ENCODE peak calls at places on chromosomes 11 and 22, in four cellular contexts. I is WTC11, N is H1, G is K562. U is an unnamed sample.

GRCh38 chr22:36220457-36220921 is 18.8 kb downstream of the APOL2 start:
- DNase-seq in G (no peak), I (no peak), N (no peak), U (no peak)

GRCh38 chr22:44005524-44005923 is 18.6 kb upstream of the PARVB start:
- DNase-seq in G (peak; percentile 21), I (no peak), N (no peak), U (no peak)

GRCh38 chr11:72069787-72070251 is 10.5 kb downstream of the NUMA1 start:
- DNase-seq in I (no peak), N (no peak), G (peak; percentile 25), U (peak; percentile 33)

GRCh38 chr22:20725987-20726558 is 47.8 kb upstream of the SERPIND1 start:
- DNase-seq in G (no peak), N (no peak), I (no peak), U (no peak)

GRCh38 chr11:119193626-119194025 is 8.4 kb downstream of the NHERF4 start:
- DNase-seq in I (no peak), G (no peak), N (no peak), U (no peak)

GRCh38 chr11:587978-588380 is 11.7 kb downstream of the PHRF1 start:
- DNase-seq in N (no peak), I (no peak), G (peak; percentile 76), U (peak; percentile 96)

GRCh38 chr11:108752297-108752751 is 87.5 kb downstream of the DDX10 start:
- DNase-seq in N (no peak), G (no peak), I (no peak), U (no peak)

GRCh38 chr11:22536036-22536435 is 89.6 kb downstream of the FANCF start:
- DNase-seq in N (no peak), I (no peak), G (no peak), U (no peak)

GRCh38 chr11:75214411-75214821 is 26.2 kb upstream of the TPBGL start:
- DNase-seq in G (peak; percentile 88), N (peak; percentile 94), I (peak; percentile 97), U (peak; percentile 82)

GRCh38 chr11:13339196-13340153 is 61.9 kb downstream of the BMAL1 start:
- DNase-seq in N (no peak), I (no peak), G (peak; percentile 26), U (no peak)

GRCh38 chr22:37922177-37922576 is 16.1 kb downstream of the MICALL1 start:
- DNase-seq in N (no peak), I (no peak), G (no peak), U (no peak)

GRCh38 chr11:70532728-70533127 is 134.4 kb downstream of the CTTN start:
- DNase-seq in G (no peak), N (no peak), I (no peak), U (no peak)

GRCh38 chr11:59705281-59705680 is 8.4 kb downstream of the OR10V1 start:
- DNase-seq in G (no peak), I (no peak), N (no peak), U (no peak)

GRCh38 chr22:44191036-44191454 is 10.3 kb downstream of the PARVG start:
- DNase-seq in N (no peak), I (no peak), G (no peak), U (no peak)

GRCh38 chr11:332651-333480 is 12.2 kb upstream of the IFITM3 start:
- DNase-seq in N (no peak), G (no peak), I (no peak), U (no peak)

GRCh38 chr11:120817131-120817530 is 206.8 kb upstream of the TBCEL start:
- DNase-seq in G (no peak), N (no peak), I (no peak), U (no peak)

GRCh38 chr11:11988099-11988651 is 20.3 kb downstream of the DKK3 start:
- DNase-seq in G (no peak), N (no peak), I (no peak), U (no peak)

GRCh38 chr22:45602004-45602733 is 69.5 kb upstream of the ATXN10 start:
- DNase-seq in N (no peak), G (no peak), I (no peak), U (no peak)

GRCh38 chr11:7578276-7578955 is 64.6 kb downstream of the PPFIBP2 start:
- DNase-seq in G (no peak), N (no peak), I (no peak), U (no peak)

GRCh38 chr11:12581923-12582322 is 92.3 kb upstream of the TEAD1 start:
- DNase-seq in N (no peak), I (no peak), G (peak; percentile 41), U (no peak)

GRCh38 chr22:25545677-25546076 is 18.8 kb upstream of the GRK3 start:
- DNase-seq in G (no peak), I (no peak), N (no peak), U (no peak)

GRCh38 chr22:46614070-46614931 is 5.9 kb upstream of the GRAMD4 start:
- DNase-seq in N (no peak), G (no peak), I (no peak), U (no peak)

GRCh38 chr11:69450064-69450856 is 31.2 kb upstream of the LINC01488 start:
- DNase-seq in I (no peak), G (no peak), N (no peak), U (no peak)

GRCh38 chr11:133945087-133945974 is 11.4 kb downstream of the IGSF9B start:
- DNase-seq in N (no peak), I (no peak), G (no peak), U (no peak)

GRCh38 chr22:42601879-42602465 is 12.7 kb downstream of the POLDIP3 start:
- DNase-seq in N (no peak), I (no peak), G (no peak), U (peak; percentile 73)

GRCh38 chr22:37365950-37366349 is 61.3 kb downstream of the ELFN2 start:
- DNase-seq in N (no peak), I (no peak), G (no peak), U (no peak)

GRCh38 chr11:126790550-126790981 is 210.0 kb downstream of the KIRREL3 start:
- DNase-seq in I (peak; percentile 34), N (no peak), G (no peak), U (no peak)

GRCh38 chr11:68749501-68750196 is 1.7 kb downstream of the TESMIN start:
- DNase-seq in G (no peak), I (peak; percentile 36), N (no peak), U (no peak)

DNA sequence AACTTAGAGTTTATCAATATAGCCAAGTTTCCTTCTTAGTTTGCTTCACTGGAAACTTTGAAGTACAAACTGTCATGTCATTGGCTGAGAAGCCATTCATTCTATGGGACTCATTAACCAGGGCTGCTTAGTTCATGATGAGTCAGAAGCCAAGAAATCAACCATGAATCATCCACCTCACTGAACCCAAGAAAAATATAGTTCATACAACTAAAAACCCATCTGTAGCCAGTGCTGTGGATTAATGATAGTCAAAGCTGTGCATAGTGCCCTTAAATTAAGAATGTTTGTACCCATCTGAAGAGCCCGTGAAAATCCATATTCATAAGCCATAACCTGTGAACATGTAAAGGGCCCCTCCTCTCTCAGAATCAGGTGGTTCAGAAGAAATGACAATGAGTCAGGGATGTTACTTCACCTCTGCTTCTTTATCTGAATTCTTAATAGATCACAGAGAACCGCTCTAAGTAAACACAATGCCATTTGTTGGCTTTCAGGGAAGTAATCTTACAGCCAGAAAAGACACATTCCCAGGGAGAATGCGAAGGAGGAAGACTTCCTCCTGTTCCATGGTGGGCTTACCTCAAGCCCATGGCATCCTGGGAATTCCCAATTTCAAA is 25.4 kb downstream of the MMP20 start:
- DNase-seq in I (no peak), G (peak; percentile 5), N (no peak), U (peak; percentile 89)
- TF ChIP-seq JUN in I (no peak), G (no peak), N (no peak), U (no peak)

GRCh38 chr11:80330302-80330701 is 889.5 kb upstream of the TENM4 start:
- DNase-seq in G (no peak), N (no peak), I (no peak), U (no peak)

GRCh38 chr11:80331694-80332093 is 890.9 kb upstream of the TENM4 start:
- DNase-seq in N (no peak), I (no peak), G (no peak), U (no peak)

DNA sequence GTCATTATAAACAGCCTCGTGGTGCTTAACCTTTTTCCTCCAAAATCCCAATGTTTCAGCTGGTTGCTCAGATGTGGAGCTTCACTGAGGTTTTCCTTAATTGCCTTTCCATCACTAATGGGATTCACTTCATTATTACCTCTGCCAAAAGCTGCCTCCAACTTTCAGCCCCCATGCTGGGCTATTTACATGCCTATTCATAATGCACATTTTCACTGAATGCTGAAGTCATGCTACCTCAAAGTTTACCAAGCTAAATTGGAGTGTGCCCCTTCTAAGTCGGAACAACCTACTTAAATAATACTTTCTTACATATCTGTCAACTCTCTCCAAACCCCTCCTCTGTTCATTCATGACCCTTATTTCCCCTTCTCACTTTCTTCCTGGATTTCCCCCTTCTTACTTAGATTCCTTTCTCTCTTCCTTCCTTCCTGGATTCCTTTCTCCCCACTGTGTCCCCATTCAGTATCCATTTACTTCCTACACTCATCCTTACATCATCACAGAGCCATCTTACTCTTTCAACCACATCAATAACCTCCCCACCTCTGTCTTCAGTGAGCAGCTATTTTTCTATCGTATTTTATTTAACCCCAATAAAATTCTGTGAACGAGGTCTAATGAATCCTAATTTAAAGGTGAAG is 887.3 kb upstream of the TENM4 start:
- DNase-seq in I (peak; percentile 12), G (no peak), N (no peak), U (no peak)
- TF ChIP-seq CREB1 in I (no peak), G (no peak), N (no peak), U (no peak)

DNA sequence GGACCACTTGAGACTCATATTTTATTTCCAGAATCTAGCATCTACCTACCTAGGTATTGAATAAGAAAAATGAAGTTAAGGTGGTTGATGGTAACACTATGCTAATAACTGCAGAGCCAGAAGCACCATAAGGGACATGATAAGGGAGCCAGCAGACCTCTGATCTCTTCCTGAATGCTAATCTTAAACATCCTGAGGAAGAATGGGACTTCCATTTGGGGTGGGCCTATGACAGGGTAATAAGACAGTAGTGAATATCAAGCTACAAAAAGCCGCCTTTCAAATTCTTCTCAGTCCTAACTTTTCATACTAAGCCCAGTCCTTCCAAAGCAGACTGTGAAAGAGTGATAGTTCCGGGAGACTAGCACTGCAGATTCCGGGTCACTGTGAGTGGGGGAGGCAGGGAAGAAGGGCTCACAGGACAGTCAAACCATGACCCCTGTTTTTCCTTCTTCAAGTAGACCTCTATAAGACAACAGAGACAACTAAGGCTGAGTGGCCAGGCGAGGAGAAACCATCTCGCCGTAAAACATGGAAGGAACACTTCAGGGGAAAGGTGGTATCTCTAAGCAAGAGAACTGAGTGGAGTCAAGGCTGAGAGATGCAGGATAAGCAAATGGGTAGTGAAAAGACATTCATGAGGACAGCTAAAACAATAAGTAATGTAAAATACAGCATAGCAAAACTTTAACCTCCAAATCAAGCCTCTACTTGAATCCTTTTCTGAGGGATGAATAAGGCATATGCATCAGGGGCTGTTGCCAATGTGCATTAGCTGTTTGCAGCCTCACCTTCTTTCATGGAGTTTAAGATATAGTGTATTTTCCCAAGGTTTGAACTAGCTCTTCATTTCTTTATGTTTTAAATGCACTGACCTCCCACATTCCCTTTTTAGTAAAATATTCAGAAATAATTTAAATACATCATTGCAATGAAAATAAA is 2.1 kb downstream of the HBB start:
- DNase-seq in G (peak; percentile 64), I (no peak), N (no peak), U (no peak)
- TF ChIP-seq JUN in G (no peak), I (no peak), N (no peak), U (no peak)

GRCh38 chr22:48185656-48186055 is 1423.2 kb downstream of the TBC1D22A start:
- DNase-seq in N (peak; percentile 29), I (no peak), G (no peak), U (no peak)

GRCh38 chr22:48187272-48187855 is 1424.9 kb downstream of the TBC1D22A start:
- DNase-seq in I (no peak), G (no peak), N (no peak), U (no peak)

GRCh38 chr22:48185071-48185470 is 1422.6 kb downstream of the TBC1D22A start:
- DNase-seq in N (no peak), I (no peak), G (no peak), U (no peak)

GRCh38 chr22:48186121-48186790 is 1423.8 kb downstream of the TBC1D22A start:
- DNase-seq in G (no peak), I (no peak), N (peak; percentile 24), U (no peak)

GRCh38 chr22:48188211-48188845 is 1425.9 kb downstream of the TBC1D22A start:
- DNase-seq in I (no peak), N (no peak), G (peak; percentile 27), U (no peak)
- TF ChIP-seq CREB1 in I (no peak), N (no peak), G (no peak), U (no peak)